ENCODE peak calls at places on chromosomes 4 and X, in seven cellular contexts. Y, U, S, E, L, C and H are unnamed samples.

GRCh38 chr4:137663376-137664054 is 131.2 kb upstream of the PCDH18 start:
- DNase-seq in Y (no peak), U (no peak), S (no peak), E (no peak), L (no peak), C (peak; percentile 8), H (no peak)

GRCh38 chrX:100615015-100615414 is 21.6 kb downstream of the TSPAN6 start:
- DNase-seq in Y (peak; percentile 68), U (no peak), S (no peak), E (no peak), L (no peak), C (peak; percentile 55), H (peak; percentile 31)

GRCh38 chr4:79235074-79235473 is 90.8 kb downstream of the NAA11 start:
- DNase-seq in Y (no peak), U (no peak), S (no peak), E (no peak), L (no peak), C (no peak), H (no peak)

GRCh38 chr4:53917719-53918118 is 146.7 kb downstream of the CHIC2 start:
- DNase-seq in Y (peak; percentile 46), U (no peak), S (no peak), E (no peak), L (no peak), C (no peak), H (peak; percentile 34)

GRCh38 chrX:53605004-53605403 is 81.5 kb downstream of the HUWE1 start:
- DNase-seq in Y (peak; percentile 1), U (no peak), S (no peak), E (no peak), L (no peak), C (no peak), H (no peak)

GRCh38 chr4:4338632-4339031 is 48.3 kb upstream of the NSG1 start:
- DNase-seq in Y (no peak), U (no peak), S (no peak), E (no peak), L (no peak), C (no peak), H (no peak)

GRCh38 chr4:25310825-25311210 is 1.8 kb upstream of the ZCCHC4 start:
- DNase-seq in Y (no peak), U (no peak), S (no peak), E (no peak), L (no peak), C (no peak), H (no peak)

GRCh38 chrX:102745513-102746133 is 25.1 kb downstream of the GPRASP3 start:
- DNase-seq in Y (no peak), U (no peak), S (no peak), E (no peak), L (no peak), C (peak; percentile 44), H (no peak)

GRCh38 chr4:154004859-154005520 is 216.1 kb upstream of the SFRP2 start:
- DNase-seq in Y (no peak), U (no peak), S (no peak), E (no peak), L (no peak), C (peak; percentile 34), H (no peak)

GRCh38 chrX:56788717-56789122 is 59.7 kb downstream of the NBDY start:
- DNase-seq in Y (peak; percentile 47), U (no peak), S (peak; percentile 7), E (peak; percentile 56), L (peak; percentile 58), C (no peak), H (no peak)

GRCh38 chr4:8136529-8136928 is 22.1 kb downstream of the ABLIM2 start:
- DNase-seq in Y (no peak), U (no peak), S (no peak), E (no peak), L (no peak), C (no peak), H (no peak)

GRCh38 chr4:173005912-173006633 is 162.5 kb upstream of the GALNT7 start:
- DNase-seq in Y (no peak), U (no peak), S (no peak), E (no peak), L (no peak), C (no peak), H (no peak)

GRCh38 chr4:70080205-70080604 is 30.0 kb downstream of the HTN1 start:
- DNase-seq in Y (no peak), U (no peak), S (no peak), E (no peak), L (no peak), C (no peak), H (no peak)

GRCh38 chrX:40845331-40845911 is 110.1 kb upstream of the MED14 start:
- DNase-seq in Y (peak; percentile 95), U (no peak), S (no peak), E (no peak), L (no peak), C (peak; percentile 67), H (peak; percentile 74)

GRCh38 chr4:159048166-159048886 is 54.6 kb upstream of the RAPGEF2 start:
- DNase-seq in Y (peak; percentile 79), U (no peak), S (peak; percentile 79), E (no peak), L (peak; percentile 77), C (peak; percentile 69), H (peak; percentile 74)

GRCh38 chr4:151004222-151004621 is 10.9 kb downstream of the LRBA start:
- DNase-seq in Y (peak; percentile 76), U (no peak), S (no peak), E (no peak), L (no peak), C (no peak), H (no peak)

GRCh38 chr4:19844436-19844835 is 407.3 kb upstream of the SLIT2 start:
- DNase-seq in Y (peak; percentile 79), U (no peak), S (no peak), E (no peak), L (no peak), C (no peak), H (peak; percentile 44)

GRCh38 chr4:176814770-176815169 is 22.0 kb upstream of the VEGFC start:
- DNase-seq in Y (peak; percentile 87), U (no peak), S (no peak), E (no peak), L (no peak), C (no peak), H (no peak)

GRCh38 chr4:27198971-27199370 is 338.3 kb downstream of the STIM2 start:
- DNase-seq in Y (no peak), U (no peak), S (no peak), E (no peak), L (no peak), C (no peak), H (no peak)

GRCh38 chr4:166498541-166498940 is 625.5 kb downstream of the TLL1 start:
- DNase-seq in Y (no peak), U (no peak), S (no peak), E (no peak), L (no peak), C (peak; percentile 19), H (no peak)

GRCh38 chr4:121711263-121712000 is 14.7 kb upstream of the ANXA5 start:
- DNase-seq in Y (peak; percentile 97), U (no peak), S (peak; percentile 88), E (no peak), L (peak; percentile 57), C (peak; percentile 92), H (peak; percentile 99)

GRCh38 chr4:37760840-37761239 is 65.6 kb upstream of the PGM2 start:
- DNase-seq in Y (no peak), U (no peak), S (no peak), E (no peak), L (no peak), C (no peak), H (no peak)
- H3K27me3 ChIP-seq in Y (peaks cover 18% of the 10 kb centered on the region), U (no peaks in the 10 kb centered on the region), S (no peaks in the 10 kb centered on the region), E (no peaks in the 10 kb centered on the region), L (no peaks in the 10 kb centered on the region), C (no peaks in the 10 kb centered on the region), H (no peaks in the 10 kb centered on the region)

DNA sequence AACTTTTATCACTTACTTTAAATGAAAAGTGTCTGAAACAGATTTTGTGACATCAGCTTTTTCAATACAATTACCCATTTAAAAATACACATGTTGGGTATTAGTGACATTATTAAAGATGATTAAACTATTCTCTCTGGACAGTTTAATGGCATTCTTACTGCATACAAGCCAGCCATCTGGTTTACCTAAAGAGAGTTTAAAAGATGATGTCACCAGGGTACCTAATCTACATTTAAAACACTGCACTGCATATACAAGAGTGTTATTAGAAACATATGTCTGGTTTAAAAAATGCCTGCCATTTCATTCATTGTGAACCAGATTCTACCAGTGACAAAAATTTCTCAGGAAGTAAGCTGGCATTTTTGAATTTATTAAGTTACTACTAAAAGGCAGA is 919.1 kb downstream of the ADGRL3 start:
- DNase-seq in Y (no peak), U (no peak), S (no peak), E (no peak), L (no peak), C (no peak), H (no peak)
- H3K4me3 ChIP-seq in Y (no peak overlapping the region), U (no peak overlapping the region), S (no peak overlapping the region), E (no peak overlapping the region), L (no peak overlapping the region), C (no peak overlapping the region), H (no peak overlapping the region)

GRCh38 chr4:6603128-6603527 is 28.1 kb downstream of the MAN2B2 start:
- DNase-seq in Y (no peak), U (no peak), S (no peak), E (no peak), L (no peak), C (no peak), H (no peak)

GRCh38 chr4:6601661-6602250 is 26.8 kb downstream of the MAN2B2 start:
- DNase-seq in Y (no peak), U (no peak), S (no peak), E (no peak), L (no peak), C (no peak), H (no peak)

GRCh38 chr4:6605114-6605513 is 30.1 kb downstream of the MAN2B2 start:
- DNase-seq in Y (no peak), U (no peak), S (no peak), E (no peak), L (no peak), C (no peak), H (no peak)

GRCh38 chr4:6605605-6606004 is 30.6 kb downstream of the MAN2B2 start:
- DNase-seq in Y (no peak), U (no peak), S (no peak), E (no peak), L (no peak), C (no peak), H (no peak)

DNA sequence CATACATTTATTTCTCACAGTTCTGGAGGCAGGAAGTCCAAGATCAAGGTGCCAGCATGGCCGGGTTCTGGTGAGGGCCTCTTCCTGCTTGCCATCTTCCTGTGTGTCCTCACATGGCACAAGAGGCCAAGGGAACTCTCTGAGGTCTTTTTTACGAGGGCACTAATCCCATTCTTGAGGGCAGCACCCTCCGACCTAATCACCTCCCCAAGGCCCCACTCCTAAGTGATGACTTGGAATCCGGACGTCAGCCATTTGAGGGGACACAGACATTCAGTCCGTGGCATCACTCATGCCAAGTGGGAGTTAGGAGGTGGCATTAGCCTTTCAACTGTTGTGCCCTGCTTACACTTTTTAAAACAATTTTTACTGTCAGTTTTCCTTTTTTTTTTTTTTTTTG is 27.3 kb downstream of the MAN2B2 start:
- DNase-seq in Y (no peak), U (no peak), S (no peak), E (no peak), L (no peak), C (no peak), H (no peak)
- H3K36me3 ChIP-seq in Y (peaks cover 48% of the 10 kb centered on the region), U (peaks cover 63% of the 10 kb centered on the region), S (peaks cover 94% of the 10 kb centered on the region), E (peaks cover 69% of the 10 kb centered on the region), L (peaks cover 51% of the 10 kb centered on the region), C (no peaks in the 10 kb centered on the region), H (no peaks in the 10 kb centered on the region)

DNA sequence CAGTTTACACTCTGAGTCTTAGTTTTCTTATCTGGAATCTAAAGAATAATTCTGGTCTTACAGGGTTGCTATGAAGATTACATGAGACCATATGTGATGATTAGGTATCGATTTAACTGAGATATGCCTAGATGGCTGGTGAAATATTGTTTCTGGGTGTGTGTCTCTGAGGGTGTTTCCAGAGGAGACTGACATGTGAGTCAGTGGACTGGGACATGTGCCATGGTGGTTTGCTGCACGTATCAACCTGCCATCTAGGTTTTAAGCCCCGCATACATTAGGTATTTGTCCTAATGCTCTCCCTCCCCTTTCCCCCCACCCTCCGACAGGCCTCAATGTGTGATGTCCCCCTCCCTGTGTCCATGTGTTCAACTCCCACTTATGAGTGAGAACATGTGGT is 186.0 kb upstream of the CXorf66 start:
- DNase-seq in Y (no peak), U (no peak), S (no peak), E (no peak), L (no peak), C (no peak), H (peak; percentile 31)
- H3K27me3 ChIP-seq in Y (no peaks in the 10 kb centered on the region), U (no peaks in the 10 kb centered on the region), S (no peaks in the 10 kb centered on the region), E (no peaks in the 10 kb centered on the region), L (no peaks in the 10 kb centered on the region), C (no peaks in the 10 kb centered on the region), H (no peaks in the 10 kb centered on the region)